ENCODE peak calls at places on chromosomes 5 and 9, in ten cellular contexts. One of them, this sample, is unnamed.

GRCh38 chr5:43840424-43841232 is 237.6 kb downstream of the NNT start:
- DNase-seq in iris pigment epithelial cell: no peak
- DNase-seq in activated naive CD4-positive, alpha-beta T cell treated with Interleukin-2 at 50 U/mL for 16 hours: no peak
- DNase-seq in activated CD4-positive, alpha-beta T cell treated with anti-CD3 and anti-CD28 coated beads for 48 hours: no peak
- DNase-seq in cerebellum: no peak
- DNase-seq in KG1: no peak
- DNase-seq in uterus: no peak
- DNase-seq in activated T-helper 9 cell treated with anti-CD3 and anti-CD28 coated beads, Interleukin-2, amount 50 U/mL, for 16 hours: no peak
- DNase-seq in effector memory CD8-positive, alpha-beta T cell: no peak
- DNase-seq in effector CD4-positive, alpha-beta T cell: no peak
- DNase-seq in this sample: no peak

GRCh38 chr5:23717486-23717885 is 210.1 kb downstream of the PRDM9 start:
- DNase-seq in activated CD4-positive, alpha-beta T cell treated with anti-CD3 and anti-CD28 coated beads for 48 hours: no peak
- DNase-seq in KG1: no peak
- DNase-seq in uterus: no peak
- DNase-seq in activated naive CD4-positive, alpha-beta T cell treated with Interleukin-2 at 50 U/mL for 16 hours: no peak
- DNase-seq in activated T-helper 9 cell treated with anti-CD3 and anti-CD28 coated beads, Interleukin-2, amount 50 U/mL, for 16 hours: no peak
- DNase-seq in effector CD4-positive, alpha-beta T cell: no peak
- DNase-seq in iris pigment epithelial cell: no peak
- DNase-seq in effector memory CD8-positive, alpha-beta T cell: no peak
- DNase-seq in cerebellum: no peak
- DNase-seq in this sample: no peak

GRCh38 chr5:172953776-172954189 is 5.4 kb upstream of the RPL26L1 start:
- DNase-seq in effector memory CD8-positive, alpha-beta T cell: no peak
- DNase-seq in iris pigment epithelial cell: peak
- DNase-seq in cerebellum: no peak
- DNase-seq in activated T-helper 9 cell treated with anti-CD3 and anti-CD28 coated beads, Interleukin-2, amount 50 U/mL, for 16 hours: no peak
- DNase-seq in effector CD4-positive, alpha-beta T cell: no peak
- DNase-seq in activated CD4-positive, alpha-beta T cell treated with anti-CD3 and anti-CD28 coated beads for 48 hours: no peak
- DNase-seq in KG1: no peak
- DNase-seq in uterus: no peak
- DNase-seq in activated naive CD4-positive, alpha-beta T cell treated with Interleukin-2 at 50 U/mL for 16 hours: no peak
- DNase-seq in this sample: peak

GRCh38 chr9:80968611-80969010 is 720.7 kb downstream of the TLE1 start:
- DNase-seq in iris pigment epithelial cell: peak
- DNase-seq in activated T-helper 9 cell treated with anti-CD3 and anti-CD28 coated beads, Interleukin-2, amount 50 U/mL, for 16 hours: no peak
- DNase-seq in activated naive CD4-positive, alpha-beta T cell treated with Interleukin-2 at 50 U/mL for 16 hours: no peak
- DNase-seq in cerebellum: no peak
- DNase-seq in uterus: no peak
- DNase-seq in activated CD4-positive, alpha-beta T cell treated with anti-CD3 and anti-CD28 coated beads for 48 hours: no peak
- DNase-seq in effector CD4-positive, alpha-beta T cell: no peak
- DNase-seq in KG1: no peak
- DNase-seq in effector memory CD8-positive, alpha-beta T cell: no peak
- DNase-seq in this sample: no peak

GRCh38 chr9:89890326-89890980 is 285.6 kb downstream of the GADD45G start:
- DNase-seq in effector CD4-positive, alpha-beta T cell: no peak
- DNase-seq in effector memory CD8-positive, alpha-beta T cell: no peak
- DNase-seq in activated CD4-positive, alpha-beta T cell treated with anti-CD3 and anti-CD28 coated beads for 48 hours: no peak
- DNase-seq in activated T-helper 9 cell treated with anti-CD3 and anti-CD28 coated beads, Interleukin-2, amount 50 U/mL, for 16 hours: no peak
- DNase-seq in cerebellum: no peak
- DNase-seq in iris pigment epithelial cell: no peak
- DNase-seq in uterus: no peak
- DNase-seq in KG1: no peak
- DNase-seq in activated naive CD4-positive, alpha-beta T cell treated with Interleukin-2 at 50 U/mL for 16 hours: no peak
- DNase-seq in this sample: no peak

GRCh38 chr9:114545055-114545454 is 39.8 kb upstream of the WHRN start:
- DNase-seq in effector CD4-positive, alpha-beta T cell: no peak
- DNase-seq in effector memory CD8-positive, alpha-beta T cell: no peak
- DNase-seq in activated CD4-positive, alpha-beta T cell treated with anti-CD3 and anti-CD28 coated beads for 48 hours: no peak
- DNase-seq in cerebellum: no peak
- DNase-seq in KG1: no peak
- DNase-seq in activated T-helper 9 cell treated with anti-CD3 and anti-CD28 coated beads, Interleukin-2, amount 50 U/mL, for 16 hours: no peak
- DNase-seq in uterus: no peak
- DNase-seq in activated naive CD4-positive, alpha-beta T cell treated with Interleukin-2 at 50 U/mL for 16 hours: no peak
- DNase-seq in iris pigment epithelial cell: no peak
- DNase-seq in this sample: no peak

GRCh38 chr9:136807281-136808074 is at the start of gene RABL6:
- DNase-seq in activated T-helper 9 cell treated with anti-CD3 and anti-CD28 coated beads, Interleukin-2, amount 50 U/mL, for 16 hours: peak
- DNase-seq in activated naive CD4-positive, alpha-beta T cell treated with Interleukin-2 at 50 U/mL for 16 hours: peak
- DNase-seq in KG1: peak
- DNase-seq in effector CD4-positive, alpha-beta T cell: peak
- DNase-seq in cerebellum: peak
- DNase-seq in iris pigment epithelial cell: peak
- DNase-seq in uterus: peak
- DNase-seq in activated CD4-positive, alpha-beta T cell treated with anti-CD3 and anti-CD28 coated beads for 48 hours: peak
- DNase-seq in effector memory CD8-positive, alpha-beta T cell: peak
- DNase-seq in this sample: no peak

GRCh38 chr9:135076143-135076875 is 11.2 kb upstream of the OLFM1 start:
- DNase-seq in effector memory CD8-positive, alpha-beta T cell: no peak
- DNase-seq in KG1: no peak
- DNase-seq in activated T-helper 9 cell treated with anti-CD3 and anti-CD28 coated beads, Interleukin-2, amount 50 U/mL, for 16 hours: no peak
- DNase-seq in activated naive CD4-positive, alpha-beta T cell treated with Interleukin-2 at 50 U/mL for 16 hours: no peak
- DNase-seq in iris pigment epithelial cell: no peak
- DNase-seq in effector CD4-positive, alpha-beta T cell: no peak
- DNase-seq in cerebellum: peak
- DNase-seq in uterus: no peak
- DNase-seq in activated CD4-positive, alpha-beta T cell treated with anti-CD3 and anti-CD28 coated beads for 48 hours: no peak
- DNase-seq in this sample: no peak

GRCh38 chr5:129384736-129385135 is 75.4 kb upstream of the ADAMTS19 start:
- DNase-seq in KG1: no peak
- DNase-seq in iris pigment epithelial cell: no peak
- DNase-seq in effector memory CD8-positive, alpha-beta T cell: no peak
- DNase-seq in activated CD4-positive, alpha-beta T cell treated with anti-CD3 and anti-CD28 coated beads for 48 hours: no peak
- DNase-seq in cerebellum: no peak
- DNase-seq in activated naive CD4-positive, alpha-beta T cell treated with Interleukin-2 at 50 U/mL for 16 hours: no peak
- DNase-seq in effector CD4-positive, alpha-beta T cell: no peak
- DNase-seq in uterus: no peak
- DNase-seq in activated T-helper 9 cell treated with anti-CD3 and anti-CD28 coated beads, Interleukin-2, amount 50 U/mL, for 16 hours: no peak
- DNase-seq in this sample: no peak

GRCh38 chr9:127916665-127917581 is at the start of gene ST6GALNAC4:
- DNase-seq in effector memory CD8-positive, alpha-beta T cell: peak
- DNase-seq in activated T-helper 9 cell treated with anti-CD3 and anti-CD28 coated beads, Interleukin-2, amount 50 U/mL, for 16 hours: peak
- DNase-seq in activated CD4-positive, alpha-beta T cell treated with anti-CD3 and anti-CD28 coated beads for 48 hours: peak
- DNase-seq in effector CD4-positive, alpha-beta T cell: peak
- DNase-seq in KG1: peak
- DNase-seq in uterus: peak
- DNase-seq in cerebellum: peak
- DNase-seq in activated naive CD4-positive, alpha-beta T cell treated with Interleukin-2 at 50 U/mL for 16 hours: peak
- DNase-seq in iris pigment epithelial cell: peak
- DNase-seq in this sample: no peak

GRCh38 chr5:143336485-143336884 is 67.0 kb downstream of the NR3C1 start:
- DNase-seq in uterus: no peak
- DNase-seq in KG1: no peak
- DNase-seq in effector memory CD8-positive, alpha-beta T cell: no peak
- DNase-seq in activated T-helper 9 cell treated with anti-CD3 and anti-CD28 coated beads, Interleukin-2, amount 50 U/mL, for 16 hours: no peak
- DNase-seq in activated CD4-positive, alpha-beta T cell treated with anti-CD3 and anti-CD28 coated beads for 48 hours: no peak
- DNase-seq in cerebellum: no peak
- DNase-seq in activated naive CD4-positive, alpha-beta T cell treated with Interleukin-2 at 50 U/mL for 16 hours: no peak
- DNase-seq in effector CD4-positive, alpha-beta T cell: no peak
- DNase-seq in iris pigment epithelial cell: no peak
- DNase-seq in this sample: no peak

GRCh38 chr5:1324719-1325190 is 20.1 kb downstream of the CLPTM1L start:
- DNase-seq in activated T-helper 9 cell treated with anti-CD3 and anti-CD28 coated beads, Interleukin-2, amount 50 U/mL, for 16 hours: no peak
- DNase-seq in uterus: no peak
- DNase-seq in effector memory CD8-positive, alpha-beta T cell: no peak
- DNase-seq in iris pigment epithelial cell: no peak
- DNase-seq in effector CD4-positive, alpha-beta T cell: no peak
- DNase-seq in activated naive CD4-positive, alpha-beta T cell treated with Interleukin-2 at 50 U/mL for 16 hours: no peak
- DNase-seq in activated CD4-positive, alpha-beta T cell treated with anti-CD3 and anti-CD28 coated beads for 48 hours: no peak
- DNase-seq in cerebellum: no peak
- DNase-seq in KG1: no peak
- DNase-seq in this sample: no peak

GRCh38 chr5:167813381-167813780 is 478.1 kb upstream of the WWC1 start:
- DNase-seq in iris pigment epithelial cell: no peak
- DNase-seq in activated CD4-positive, alpha-beta T cell treated with anti-CD3 and anti-CD28 coated beads for 48 hours: no peak
- DNase-seq in effector CD4-positive, alpha-beta T cell: no peak
- DNase-seq in cerebellum: no peak
- DNase-seq in KG1: no peak
- DNase-seq in activated T-helper 9 cell treated with anti-CD3 and anti-CD28 coated beads, Interleukin-2, amount 50 U/mL, for 16 hours: no peak
- DNase-seq in uterus: no peak
- DNase-seq in activated naive CD4-positive, alpha-beta T cell treated with Interleukin-2 at 50 U/mL for 16 hours: no peak
- DNase-seq in effector memory CD8-positive, alpha-beta T cell: no peak
- DNase-seq in this sample: no peak

GRCh38 chr5:138632900-138633489 is 57.8 kb upstream of the HSPA9 start:
- DNase-seq in iris pigment epithelial cell: peak
- DNase-seq in activated naive CD4-positive, alpha-beta T cell treated with Interleukin-2 at 50 U/mL for 16 hours: no peak
- DNase-seq in effector memory CD8-positive, alpha-beta T cell: no peak
- DNase-seq in activated CD4-positive, alpha-beta T cell treated with anti-CD3 and anti-CD28 coated beads for 48 hours: peak
- DNase-seq in effector CD4-positive, alpha-beta T cell: no peak
- DNase-seq in cerebellum: peak
- DNase-seq in KG1: no peak
- DNase-seq in activated T-helper 9 cell treated with anti-CD3 and anti-CD28 coated beads, Interleukin-2, amount 50 U/mL, for 16 hours: no peak
- DNase-seq in uterus: peak
- DNase-seq in this sample: peak

GRCh38 chr9:99824378-99825157 is 2.9 kb downstream of the NR4A3 start:
- DNase-seq in activated naive CD4-positive, alpha-beta T cell treated with Interleukin-2 at 50 U/mL for 16 hours: peak
- DNase-seq in cerebellum: no peak
- DNase-seq in KG1: no peak
- DNase-seq in activated T-helper 9 cell treated with anti-CD3 and anti-CD28 coated beads, Interleukin-2, amount 50 U/mL, for 16 hours: peak
- DNase-seq in iris pigment epithelial cell: peak
- DNase-seq in uterus: peak
- DNase-seq in effector CD4-positive, alpha-beta T cell: peak
- DNase-seq in activated CD4-positive, alpha-beta T cell treated with anti-CD3 and anti-CD28 coated beads for 48 hours: peak
- DNase-seq in effector memory CD8-positive, alpha-beta T cell: peak
- DNase-seq in this sample: no peak

GRCh38 chr5:9927106-9927505 is 297.0 kb upstream of the TAS2R1 start:
- DNase-seq in iris pigment epithelial cell: peak
- DNase-seq in activated naive CD4-positive, alpha-beta T cell treated with Interleukin-2 at 50 U/mL for 16 hours: no peak
- DNase-seq in effector memory CD8-positive, alpha-beta T cell: no peak
- DNase-seq in uterus: no peak
- DNase-seq in cerebellum: no peak
- DNase-seq in activated T-helper 9 cell treated with anti-CD3 and anti-CD28 coated beads, Interleukin-2, amount 50 U/mL, for 16 hours: no peak
- DNase-seq in activated CD4-positive, alpha-beta T cell treated with anti-CD3 and anti-CD28 coated beads for 48 hours: no peak
- DNase-seq in KG1: no peak
- DNase-seq in effector CD4-positive, alpha-beta T cell: no peak
- DNase-seq in this sample: peak

GRCh38 chr5:120586646-120587045 is 122.5 kb downstream of the PRR16 start:
- DNase-seq in iris pigment epithelial cell: no peak
- DNase-seq in uterus: no peak
- DNase-seq in KG1: no peak
- DNase-seq in effector memory CD8-positive, alpha-beta T cell: no peak
- DNase-seq in activated naive CD4-positive, alpha-beta T cell treated with Interleukin-2 at 50 U/mL for 16 hours: no peak
- DNase-seq in activated CD4-positive, alpha-beta T cell treated with anti-CD3 and anti-CD28 coated beads for 48 hours: no peak
- DNase-seq in effector CD4-positive, alpha-beta T cell: no peak
- DNase-seq in cerebellum: no peak
- DNase-seq in activated T-helper 9 cell treated with anti-CD3 and anti-CD28 coated beads, Interleukin-2, amount 50 U/mL, for 16 hours: no peak
- DNase-seq in this sample: no peak

This sample was measured in GM04503.